ENCODE peak calls at places on chromosomes 16 and 17, in five cellular contexts. One of them, this sample, is unnamed.
A peak's percentile ranks its signal among the peaks of the same experiment; 100 is the strongest.

GRCh38 chr16:1772362-1772907 is at the start of gene EME2:
- DNase-seq in lower lobe of right lung: no peak
- DNase-seq in GM23338: no peak
- DNase-seq in trophoblast cell: peak; percentile 35
- DNase-seq in substantia nigra: no peak
- DNase-seq in this sample: peak; percentile 29

GRCh38 chr16:12551530-12551929 is 252.2 kb downstream of the CPPED1 start:
- DNase-seq in GM23338: no peak
- DNase-seq in substantia nigra: no peak
- DNase-seq in trophoblast cell: no peak
- DNase-seq in lower lobe of right lung: no peak
- DNase-seq in this sample: no peak

GRCh38 chr17:3723556-3724372 is at the start of gene HASPIN:
- DNase-seq in lower lobe of right lung: peak; percentile 92
- DNase-seq in GM23338: peak; percentile 97
- DNase-seq in trophoblast cell: peak; percentile 99
- DNase-seq in substantia nigra: peak; percentile 80
- DNase-seq in this sample: peak; percentile 86

GRCh38 chr17:38543403-38544174 is 62.2 kb downstream of the SRCIN1 start:
- DNase-seq in substantia nigra: no peak
- DNase-seq in lower lobe of right lung: peak; percentile 30
- DNase-seq in trophoblast cell: no peak
- DNase-seq in GM23338: no peak
- DNase-seq in this sample: no peak

GRCh38 chr17:15091825-15092224 is 173.3 kb downstream of the PMP22 start:
- DNase-seq in lower lobe of right lung: no peak
- DNase-seq in substantia nigra: no peak
- DNase-seq in GM23338: peak; percentile 37
- DNase-seq in trophoblast cell: no peak
- DNase-seq in this sample: no peak

GRCh38 chr16:12901597-12902436 is at the start of gene SHISA9:
- DNase-seq in lower lobe of right lung: no peak
- DNase-seq in trophoblast cell: no peak
- DNase-seq in substantia nigra: no peak
- DNase-seq in GM23338: peak; percentile 48
- DNase-seq in this sample: no peak

GRCh38 chr17:21549107-21549687 is 143.1 kb upstream of the KCNJ18 start:
- DNase-seq in lower lobe of right lung: no peak
- DNase-seq in substantia nigra: no peak
- DNase-seq in trophoblast cell: no peak
- DNase-seq in GM23338: no peak
- DNase-seq in this sample: no peak

GRCh38 chr16:83932955-83933673 is 19.9 kb upstream of the OSGIN1 start:
- DNase-seq in GM23338: no peak
- DNase-seq in substantia nigra: no peak
- DNase-seq in lower lobe of right lung: no peak
- DNase-seq in trophoblast cell: no peak
- DNase-seq in this sample: no peak

GRCh38 chr16:10368984-10369551 is 16.8 kb upstream of the ATF7IP2 start:
- DNase-seq in GM23338: peak; percentile 27
- DNase-seq in substantia nigra: no peak
- DNase-seq in lower lobe of right lung: no peak
- DNase-seq in trophoblast cell: no peak
- DNase-seq in this sample: no peak
- H3K27ac ChIP-seq in GM23338: no peak overlapping the region
- H3K27ac ChIP-seq in substantia nigra: no peak overlapping the region
- H3K27ac ChIP-seq in lower lobe of right lung: no peak overlapping the region
- H3K27ac ChIP-seq in trophoblast cell: no peak overlapping the region
- H3K27ac ChIP-seq in this sample: no peak overlapping the region

DNA sequence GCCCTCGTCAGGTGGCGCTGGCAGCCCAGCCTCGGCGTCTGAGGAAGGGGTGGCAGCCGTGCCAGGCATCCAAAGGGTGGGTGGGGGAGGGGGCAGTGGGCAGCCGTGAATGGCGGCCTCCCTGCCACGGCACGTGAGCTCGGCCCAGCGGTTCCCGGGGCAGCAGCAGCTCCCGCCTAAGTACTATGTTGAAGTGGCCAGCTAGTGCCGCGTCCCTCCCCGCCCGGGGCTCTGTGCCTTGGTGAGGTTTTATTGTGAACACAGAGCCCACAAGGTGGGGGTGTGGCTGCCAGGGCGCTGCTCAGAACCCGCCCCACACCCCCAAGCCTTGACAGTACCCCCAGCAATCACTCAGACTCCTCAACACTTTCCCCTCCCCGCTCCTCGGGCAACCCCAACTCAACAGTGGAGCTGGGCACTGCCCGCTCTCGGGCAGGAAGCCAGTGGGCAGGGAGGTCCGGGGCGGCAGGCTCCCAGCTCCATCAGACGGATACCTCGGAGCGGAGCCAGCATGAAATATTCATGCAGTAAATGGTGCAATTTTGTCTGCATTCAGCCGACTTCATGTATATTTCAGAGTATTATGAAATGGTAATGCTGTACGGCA is 80.4 kb downstream of the ENGASE start:
- DNase-seq in GM23338: no peak
- DNase-seq in substantia nigra: no peak
- DNase-seq in trophoblast cell: no peak
- DNase-seq in lower lobe of right lung: no peak
- DNase-seq in this sample: no peak
- H3K27ac ChIP-seq in GM23338: no peak overlapping the region
- H3K27ac ChIP-seq in substantia nigra: no peak overlapping the region
- H3K27ac ChIP-seq in trophoblast cell: no peak overlapping the region
- H3K27ac ChIP-seq in lower lobe of right lung: no peak overlapping the region
- H3K27ac ChIP-seq in this sample: no peak overlapping the region

GRCh38 chr17:77441130-77441920 is 300.6 kb downstream of the SEC14L1 start:
- DNase-seq in GM23338: no peak
- DNase-seq in trophoblast cell: no peak
- DNase-seq in substantia nigra: no peak
- DNase-seq in lower lobe of right lung: no peak
- DNase-seq in this sample: peak; percentile 56

GRCh38 chr17:77439382-77440013 is 298.7 kb downstream of the SEC14L1 start:
- DNase-seq in substantia nigra: no peak
- DNase-seq in GM23338: no peak
- DNase-seq in lower lobe of right lung: no peak
- DNase-seq in trophoblast cell: no peak
- DNase-seq in this sample: no peak

GRCh38 chr17:77442976-77443742 is 302.4 kb downstream of the SEC14L1 start:
- DNase-seq in lower lobe of right lung: no peak
- DNase-seq in GM23338: no peak
- DNase-seq in substantia nigra: no peak
- DNase-seq in trophoblast cell: no peak
- DNase-seq in this sample: no peak

GRCh38 chr17:77438241-77439204 is 297.8 kb downstream of the SEC14L1 start:
- DNase-seq in substantia nigra: no peak
- DNase-seq in GM23338: no peak
- DNase-seq in trophoblast cell: no peak
- DNase-seq in lower lobe of right lung: no peak
- DNase-seq in this sample: no peak

GRCh38 chr17:77440571-77440981 is 299.8 kb downstream of the SEC14L1 start:
- DNase-seq in lower lobe of right lung: no peak
- DNase-seq in substantia nigra: no peak
- DNase-seq in trophoblast cell: no peak
- DNase-seq in GM23338: no peak
- DNase-seq in this sample: no peak
- H3K27ac ChIP-seq in lower lobe of right lung: peak overlapping the region; percentile 59
- H3K27ac ChIP-seq in substantia nigra: no peak overlapping the region
- H3K27ac ChIP-seq in trophoblast cell: no peak overlapping the region
- H3K27ac ChIP-seq in GM23338: no peak overlapping the region
- H3K27ac ChIP-seq in this sample: peak overlapping the region; percentile 98

DNA sequence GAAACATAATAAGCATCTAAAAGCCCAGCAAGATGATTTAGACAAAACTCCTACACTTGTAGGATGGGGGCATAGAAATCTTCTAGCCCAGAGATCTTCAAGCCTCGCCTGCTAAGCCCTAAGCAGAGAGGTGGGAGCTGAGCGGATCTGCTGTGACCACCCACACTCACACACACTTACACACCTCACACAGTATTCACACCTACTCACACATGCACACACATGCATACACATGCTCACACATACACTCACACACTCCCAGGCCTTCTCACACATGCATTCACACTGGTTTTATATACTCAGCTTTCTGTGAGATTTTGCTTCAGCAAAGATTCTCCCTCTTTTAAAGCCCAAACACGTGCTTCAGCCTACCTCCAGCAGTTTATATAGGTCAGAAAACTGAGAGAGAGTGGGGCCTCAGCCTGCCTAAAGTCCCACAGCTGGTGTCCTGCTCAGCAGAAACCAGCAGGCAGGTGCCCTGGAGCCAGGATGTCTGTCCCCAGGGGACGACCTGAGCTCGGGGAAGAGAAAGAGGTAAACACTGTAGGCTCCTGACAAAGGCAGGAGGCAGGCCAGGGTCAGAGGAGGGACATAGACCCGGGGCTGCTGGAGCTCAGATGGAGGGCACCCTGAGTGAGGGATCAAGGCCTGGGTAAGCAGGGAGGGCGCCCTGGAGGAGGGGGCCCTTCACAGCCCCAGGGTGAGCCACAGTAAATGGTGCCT is 12.0 kb upstream of the KRT19 start:
- DNase-seq in substantia nigra: no peak
- DNase-seq in trophoblast cell: no peak
- DNase-seq in lower lobe of right lung: no peak
- DNase-seq in GM23338: no peak
- DNase-seq in this sample: no peak
- H3K27ac ChIP-seq in substantia nigra: no peak overlapping the region
- H3K27ac ChIP-seq in trophoblast cell: peak overlapping the region; percentile 18
- H3K27ac ChIP-seq in lower lobe of right lung: no peak overlapping the region
- H3K27ac ChIP-seq in GM23338: no peak overlapping the region
- H3K27ac ChIP-seq in this sample: no peak overlapping the region

This sample was measured in CD4-positive, alpha-beta T cell.